ENCODE peak calls at places on chromosomes 1 and 21, in six cellular contexts. M is GM06990, T is fibroblast of lung, Y is fibroblast of pulmonary artery, P is fibroblast of the aortic adventitia, Z is body of pancreas. C is an unnamed sample.

GRCh38 chr1:236534164-236534651 is 10.4 kb downstream of the LGALS8 start:
- DNase-seq in M (no peak), T (peak; percentile 84), Y (peak; percentile 53), P (peak; percentile 52), Z (no peak), C (peak; percentile 45)

GRCh38 chr1:226411619-226412018 is 3.7 kb upstream of the PARP1 start:
- DNase-seq in M (no peak), T (no peak), Y (no peak), P (peak; percentile 20), Z (no peak), C (no peak)

GRCh38 chr21:35236090-35236489 is 187.0 kb upstream of the RUNX1 start:
- DNase-seq in M (peak; percentile 64), T (no peak), Y (no peak), P (no peak), Z (no peak), C (no peak)

GRCh38 chr1:15089244-15089992 is 64.1 kb upstream of the TMEM51 start:
- DNase-seq in M (no peak), T (no peak), Y (peak; percentile 31), P (no peak), Z (no peak), C (no peak)

GRCh38 chr1:223700388-223700918 is 11.9 kb upstream of the CAPN2 start:
- DNase-seq in M (no peak), T (peak; percentile 69), Y (peak; percentile 60), P (peak; percentile 79), Z (no peak), C (peak; percentile 54)

GRCh38 chr21:36990508-36991205 is 15.8 kb upstream of the RIPPLY3 start:
- DNase-seq in M (no peak), T (no peak), Y (no peak), P (no peak), Z (no peak), C (no peak)

GRCh38 chr1:192167941-192168685 is 9.9 kb downstream of the RGS18 start:
- DNase-seq in M (no peak), T (peak; percentile 11), Y (peak; percentile 54), P (peak; percentile 80), Z (no peak), C (no peak)

GRCh38 chr1:71049951-71050598 is 2.5 kb upstream of the PTGER3 start:
- DNase-seq in M (no peak), T (peak; percentile 57), Y (peak; percentile 87), P (peak; percentile 87), Z (no peak), C (peak; percentile 75)

GRCh38 chr1:205913451-205914204 is 29.6 kb downstream of the SLC26A9 start:
- DNase-seq in M (no peak), T (peak; percentile 57), Y (peak; percentile 76), P (peak; percentile 93), Z (peak; percentile 81), C (no peak)

GRCh38 chr1:17027403-17027802 is 15.7 kb upstream of the ATP13A2 start:
- DNase-seq in M (no peak), T (no peak), Y (no peak), P (peak; percentile 73), Z (peak; percentile 41), C (no peak)

GRCh38 chr1:205977348-205978014 is 25.7 kb downstream of the RAB7B start:
- DNase-seq in M (no peak), T (peak; percentile 64), Y (peak; percentile 88), P (peak; percentile 93), Z (peak; percentile 76), C (peak; percentile 79)

GRCh38 chr1:83619497-83619896 is 379.4 kb downstream of the TTLL7 start:
- DNase-seq in M (no peak), T (no peak), Y (no peak), P (no peak), Z (no peak), C (no peak)

GRCh38 chr21:38567577-38568360 is 69.5 kb upstream of the ERG start:
- DNase-seq in M (no peak), T (peak; percentile 77), Y (peak; percentile 18), P (peak; percentile 38), Z (no peak), C (peak; percentile 33)

GRCh38 chr1:41689596-41689995 is 205.1 kb upstream of the EDN2 start:
- DNase-seq in M (no peak), T (no peak), Y (no peak), P (no peak), Z (no peak), C (no peak)

GRCh38 chr1:30748699-30749401 is 8.7 kb downstream of the LAPTM5 start:
- DNase-seq in M (no peak), T (no peak), Y (peak; percentile 25), P (no peak), Z (no peak), C (no peak)

GRCh38 chr1:64920936-64921589 is 45.3 kb downstream of the JAK1 start:
- DNase-seq in M (no peak), T (peak; percentile 72), Y (peak; percentile 58), P (peak; percentile 87), Z (no peak), C (peak; percentile 68)

GRCh38 chr1:225774276-225775147 is 3.1 kb upstream of the SRP9 start:
- DNase-seq in M (no peak), T (peak; percentile 71), Y (no peak), P (no peak), Z (no peak), C (peak; percentile 59)

GRCh38 chr1:13749543-13750307 is 49.7 kb downstream of the PRDM2 start:
- DNase-seq in M (peak; percentile 69), T (peak; percentile 55), Y (peak; percentile 52), P (peak; percentile 39), Z (peak; percentile 66), C (peak; percentile 65)

GRCh38 chr1:9630331-9631081 is 21.0 kb upstream of the PIK3CD start:
- DNase-seq in M (no peak), T (no peak), Y (no peak), P (no peak), Z (no peak), C (no peak)

GRCh38 chr1:234315588-234315987 is 57.7 kb upstream of the COA6 start:
- DNase-seq in M (no peak), T (no peak), Y (no peak), P (no peak), Z (no peak), C (no peak)

GRCh38 chr21:45075606-45076244 is 1.3 kb downstream of the ADARB1 start:
- DNase-seq in M (no peak), T (peak; percentile 12), Y (no peak), P (peak; percentile 27), Z (no peak), C (peak; percentile 33)

GRCh38 chr21:42526379-42526727 is 12.7 kb downstream of the SLC37A1 start:
- DNase-seq in M (no peak), T (no peak), Y (no peak), P (no peak), Z (peak; percentile 47), C (no peak)

GRCh38 chr21:42527489-42528158 is 14.0 kb downstream of the SLC37A1 start:
- DNase-seq in M (peak; percentile 67), T (no peak), Y (no peak), P (no peak), Z (no peak), C (peak; percentile 22)

GRCh38 chr21:42525676-42526378 is 12.2 kb downstream of the SLC37A1 start:
- DNase-seq in M (no peak), T (no peak), Y (no peak), P (no peak), Z (no peak), C (no peak)

GRCh38 chr21:42525228-42525604 is 11.6 kb downstream of the SLC37A1 start:
- DNase-seq in M (no peak), T (no peak), Y (peak; percentile 13), P (peak; percentile 15), Z (no peak), C (no peak)

GRCh38 chr21:42527127-42527488 is 13.5 kb downstream of the SLC37A1 start:
- DNase-seq in M (no peak), T (no peak), Y (no peak), P (no peak), Z (no peak), C (no peak)
- H3K4me3 ChIP-seq in M (no peak overlapping the region), T (no peak overlapping the region), Y (no peak overlapping the region), P (no peak overlapping the region), Z (no peak overlapping the region), C (no peak overlapping the region)

GRCh38 chr21:29360799-29361765 is 62.4 kb downstream of the BACH1 start:
- DNase-seq in M (no peak), T (no peak), Y (no peak), P (no peak), Z (no peak), C (no peak)
- TF ChIP-seq CTCF in M (peak; percentile 10), T (no peak), Y (no peak), P (no peak), Z (peak; percentile 46), C (peak; percentile 16)

GRCh38 chr1:156064615-156065014 is 3.7 kb downstream of the RAB25 start:
- DNase-seq in M (no peak), T (no peak), Y (no peak), P (no peak), Z (no peak), C (no peak)

GRCh38 chr1:156062189-156062588 is 1.2 kb downstream of the RAB25 start:
- DNase-seq in M (no peak), T (no peak), Y (no peak), P (no peak), Z (no peak), C (no peak)

GRCh38 chr1:156063997-156064285 is 3.0 kb downstream of the RAB25 start:
- DNase-seq in M (no peak), T (no peak), Y (peak; percentile 24), P (no peak), Z (no peak), C (peak; percentile 89)

GRCh38 chr1:156065212-156065611 is 4.3 kb downstream of the RAB25 start:
- DNase-seq in M (no peak), T (no peak), Y (no peak), P (no peak), Z (no peak), C (no peak)

DNA sequence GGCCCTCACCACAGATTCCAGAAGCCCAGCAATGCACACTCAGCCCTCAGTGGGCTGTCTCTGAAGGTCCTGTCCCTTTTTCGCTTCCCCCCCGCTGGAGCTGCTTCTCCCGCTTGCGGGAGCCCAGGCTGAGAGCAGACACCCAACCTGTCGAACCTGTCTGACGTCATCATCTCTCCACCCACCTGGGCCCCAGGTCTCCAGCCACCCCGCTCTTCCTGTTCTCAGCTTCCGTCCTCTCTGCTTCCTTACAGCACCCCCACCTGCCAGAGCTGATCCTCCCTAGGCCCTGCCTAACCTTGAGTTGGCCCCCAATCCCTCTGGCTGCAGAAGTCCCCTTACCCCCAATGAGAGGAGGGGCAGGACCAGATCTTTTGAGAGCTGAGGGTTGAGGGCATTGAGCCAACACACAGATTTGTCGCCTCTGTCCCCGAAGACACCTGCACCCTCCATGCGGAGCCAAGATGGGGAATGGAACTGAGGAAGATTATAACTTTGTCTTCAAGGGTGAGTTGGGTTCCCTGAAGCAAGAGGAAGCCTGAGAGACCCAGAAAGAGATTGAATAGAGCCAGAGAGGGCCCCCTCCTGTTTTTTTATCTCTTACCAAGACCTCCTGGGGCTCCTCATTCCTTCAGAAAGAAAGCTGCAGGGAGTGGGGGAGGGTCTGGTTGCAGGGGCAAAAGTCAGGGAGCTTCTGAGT is at the start of gene RAB25:
- DNase-seq in M (no peak), T (no peak), Y (no peak), P (no peak), Z (peak; percentile 87), C (no peak)
- H3K4me3 ChIP-seq in M (no peak within 1 kb of the TSS), T (no peak within 1 kb of the TSS), Y (no peak within 1 kb of the TSS), P (no peak within 1 kb of the TSS), Z (peak within 1 kb of the TSS; percentile 5), C (no peak within 1 kb of the TSS)

DNA sequence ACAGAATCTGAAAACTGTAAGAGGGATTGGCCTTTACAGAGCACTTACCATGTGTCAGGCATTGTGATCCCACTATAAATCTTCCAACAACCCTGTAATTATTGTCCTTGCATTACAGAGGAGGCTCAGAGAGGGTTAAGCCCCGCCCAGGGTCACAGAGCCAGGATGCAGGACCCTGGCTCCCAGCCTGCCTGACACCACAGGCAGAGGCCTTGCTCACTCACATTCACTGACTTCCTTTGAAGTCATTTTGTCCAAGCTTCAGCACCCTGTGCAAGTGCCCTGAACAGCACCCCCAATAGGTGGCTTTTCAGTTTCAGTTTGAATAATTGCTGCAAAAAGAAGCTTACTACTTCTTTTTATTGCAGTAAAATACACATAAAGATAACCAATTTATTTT is 256.8 kb upstream of the NFIA start:
- DNase-seq in M (peak; percentile 0), T (no peak), Y (no peak), P (no peak), Z (no peak), C (no peak)
- TF ChIP-seq CTCF in M (no peak), T (peak; percentile 4), Y (peak; percentile 21), P (no peak), Z (no peak), C (no peak)

C was measured in fibroblast of villous mesenchyme.